ENCODE peak calls at places on chromosomes 4 and X, in four cellular contexts. Y is iris pigment epithelial cell; H is kidney glomerular epithelial cell; J is effector CD4-positive, alpha-beta T cell. M is an unnamed sample.

GRCh38 chr4:138555584-138555983 is 313.4 kb upstream of the SLC7A11 start:
- DNase-seq in Y (peak), H (no peak), J (no peak), M (no peak)

GRCh38 chr4:153450545-153450917 is 15.6 kb upstream of the TMEM131L start:
- DNase-seq in Y (no peak), H (no peak), J (no peak), M (no peak)

GRCh38 chr4:169492436-169493163 is 119.8 kb downstream of the NEK1 start:
- DNase-seq in Y (peak), H (peak), J (no peak), M (peak)

GRCh38 chrX:17788956-17789562 is 51.8 kb downstream of the SCML1 start:
- DNase-seq in Y (no peak), H (no peak), J (no peak), M (no peak)

GRCh38 chr4:170106899-170107298 is 17.1 kb upstream of the AADAT start:
- DNase-seq in Y (no peak), H (no peak), J (no peak), M (no peak)

GRCh38 chrX:120549483-120550452 is 11.0 kb downstream of the CUL4B start:
- DNase-seq in Y (peak), H (peak), J (no peak), M (peak)

GRCh38 chr4:3371581-3372001 is 70.2 kb upstream of the HGFAC start:
- DNase-seq in Y (no peak), H (peak), J (no peak), M (peak)

GRCh38 chrX:145549476-145549875 is 268.2 kb upstream of the SLITRK2 start:
- DNase-seq in Y (no peak), H (no peak), J (no peak), M (no peak)

GRCh38 chrX:15619053-15619772 is 18.5 kb upstream of the ACE2 start:
- DNase-seq in Y (peak), H (peak), J (no peak), M (peak)

GRCh38 chr4:44629280-44629866 is 22.1 kb downstream of the YIPF7 start:
- DNase-seq in Y (peak), H (peak), J (no peak), M (peak)

GRCh38 chrX:155071694-155072215 is 447 bp downstream of the BRCC3 start:
- DNase-seq in Y (no peak), H (no peak), J (no peak), M (no peak)

GRCh38 chr4:59598233-59598618 is 1601.9 kb upstream of the ADGRL3 start:
- DNase-seq in Y (peak), H (no peak), J (no peak), M (no peak)

GRCh38 chrX:115642895-115643530 is 82.0 kb downstream of the PLS3 start:
- DNase-seq in Y (peak), H (peak), J (peak), M (peak)

GRCh38 chr4:5780831-5781480 is 70.0 kb downstream of the EVC start:
- DNase-seq in Y (peak), H (no peak), J (no peak), M (peak)

GRCh38 chr4:68375667-68376559 is 26.0 kb upstream of the YTHDC1 start:
- DNase-seq in Y (peak), H (peak), J (peak), M (peak)

GRCh38 chr4:74632634-74633033 is 161.7 kb downstream of the BTC start:
- DNase-seq in Y (peak), H (peak), J (no peak), M (peak)

GRCh38 chr4:128228778-128229457 is 58.7 kb downstream of the PGRMC2 start:
- DNase-seq in Y (peak), H (peak), J (no peak), M (peak)

GRCh38 chrX:30935985-30936384 is 46.9 kb upstream of the TAB3 start:
- DNase-seq in Y (peak), H (no peak), J (no peak), M (peak)

GRCh38 chrX:150767475-150768131 is 74.4 kb downstream of the MTMR1 start:
- DNase-seq in Y (peak), H (no peak), J (no peak), M (peak)

GRCh38 chrX:40145001-40145631 is 47.4 kb upstream of the BCOR start:
- DNase-seq in Y (no peak), H (no peak), J (no peak), M (no peak)

GRCh38 chrX:97021680-97022079 is 138.0 kb downstream of the RPA4 start:
- DNase-seq in Y (peak), H (no peak), J (no peak), M (peak)

GRCh38 chr4:47907247-47907646 is 7.1 kb downstream of the NFXL1 start:
- DNase-seq in Y (peak), H (no peak), J (no peak), M (no peak)

GRCh38 chrX:49153467-49153866 is 9.1 kb upstream of the MAGIX start:
- DNase-seq in Y (no peak), H (no peak), J (no peak), M (no peak)

GRCh38 chrX:15511563-15511962 is 11.0 kb downstream of the BMX start:
- DNase-seq in Y (no peak), H (no peak), J (no peak), M (no peak)

GRCh38 chrX:40773809-40774208 is 38.5 kb upstream of the MED14 start:
- DNase-seq in Y (peak), H (peak), J (no peak), M (peak)

GRCh38 chrX:48467331-48467761 is 2.7 kb downstream of the SLC38A5 start:
- DNase-seq in Y (no peak), H (no peak), J (no peak), M (no peak)

GRCh38 chr4:70778888-70779422 is 57.2 kb downstream of the RUFY3 start:
- DNase-seq in Y (peak), H (no peak), J (no peak), M (peak)

GRCh38 chr4:127732623-127733199 is 2.5 kb downstream of the SLC25A31 start:
- DNase-seq in Y (peak), H (peak), J (no peak), M (peak)

GRCh38 chr4:47031011-47031678 is at the start of gene GABRB1:
- DNase-seq in Y (peak), H (peak), J (no peak), M (peak)

GRCh38 chrX:85136409-85136808 is 107.2 kb downstream of the SATL1 start:
- DNase-seq in Y (no peak), H (no peak), J (no peak), M (no peak)

GRCh38 chr4:19030048-19030447 is 1008.5 kb upstream of the LCORL start:
- DNase-seq in Y (peak), H (peak), J (no peak), M (peak)

GRCh38 chr4:6038711-6039110 is 20.5 kb upstream of the C4orf50 start:
- DNase-seq in Y (no peak), H (no peak), J (no peak), M (no peak)

GRCh38 chr4:80307774-80308465 is 27.6 kb upstream of the CFAP299 start:
- DNase-seq in Y (peak), H (peak), J (no peak), M (peak)

GRCh38 chr4:19539192-19539591 is 712.5 kb upstream of the SLIT2 start:
- DNase-seq in Y (no peak), H (no peak), J (no peak), M (no peak)

GRCh38 chrX:12370444-12371089 is 232.3 kb downstream of the FRMPD4 start:
- DNase-seq in Y (no peak), H (no peak), J (no peak), M (peak)

GRCh38 chr4:55080174-55080865 is 45.1 kb downstream of the KDR start:
- DNase-seq in Y (peak), H (no peak), J (no peak), M (no peak)

GRCh38 chr4:182809417-182810102 is 107.6 kb downstream of the DCTD start:
- DNase-seq in Y (no peak), H (no peak), J (no peak), M (no peak)